ENCODE peak calls at places on chromosomes 11 and 22, in five cellular contexts. B is GM23338, D is neural progenitor cell, L is HCT116, R is hepatocyte. Z is an unnamed sample.

GRCh38 chr11:80627364-80627763 is 1186.5 kb upstream of the TENM4 start:
- DNase-seq in B (no peak), D (no peak), L (no peak), R (no peak), Z (no peak)

GRCh38 chr11:44229664-44230063 is 80.3 kb downstream of the ALX4 start:
- DNase-seq in B (no peak), D (no peak), L (no peak), R (no peak), Z (peak; percentile 48)

GRCh38 chr11:34343153-34343552 is 14.7 kb downstream of the ABTB2 start:
- DNase-seq in B (no peak), D (no peak), L (no peak), R (no peak), Z (peak; percentile 80)

GRCh38 chr11:12765428-12765827 is 91.2 kb downstream of the TEAD1 start:
- DNase-seq in B (no peak), D (no peak), L (no peak), R (peak; percentile 24), Z (no peak)

GRCh38 chr11:118219244-118219643 is 5.6 kb downstream of the JAML start:
- DNase-seq in B (no peak), D (no peak), L (no peak), R (no peak), Z (no peak)

GRCh38 chr22:49967333-49968241 is 7.0 kb downstream of the PIM3 start:
- DNase-seq in B (no peak), D (peak; percentile 20), L (no peak), R (peak; percentile 53), Z (peak; percentile 37)

GRCh38 chr11:65613091-65613928 is 711 bp downstream of the MAP3K11 start:
- DNase-seq in B (peak; percentile 45), D (peak; percentile 45), L (no peak), R (peak; percentile 58), Z (peak; percentile 52)

GRCh38 chr11:57325735-57326048 is 940 bp upstream of the TNKS1BP1 start:
- DNase-seq in B (no peak), D (no peak), L (no peak), R (peak; percentile 73), Z (no peak)

GRCh38 chr22:44530106-44530505 is 32.1 kb upstream of the RTL6 start:
- DNase-seq in B (no peak), D (no peak), L (no peak), R (no peak), Z (peak; percentile 67)

GRCh38 chr11:121328213-121328966 is 35.8 kb downstream of the SC5D start:
- DNase-seq in B (no peak), D (no peak), L (no peak), R (no peak), Z (no peak)

GRCh38 chr11:65067446-65067845 is 9.1 kb upstream of the NAALADL1 start:
- DNase-seq in B (no peak), D (no peak), L (no peak), R (no peak), Z (no peak)

GRCh38 chr11:40514124-40514523 is 945.3 kb downstream of the LRRC4C start:
- DNase-seq in B (no peak), D (no peak), L (no peak), R (peak; percentile 34), Z (no peak)

GRCh38 chr22:48449466-48450187 is 1378.0 kb downstream of the BRD1 start:
- DNase-seq in B (no peak), D (no peak), L (no peak), R (no peak), Z (peak; percentile 12)

GRCh38 chr22:44669725-44670027 is 32.3 kb upstream of the PRR5 start:
- DNase-seq in B (peak; percentile 66), D (peak; percentile 68), L (no peak), R (no peak), Z (peak; percentile 71)

GRCh38 chr11:134445601-134446325 is 33.7 kb upstream of the B3GAT1 start:
- DNase-seq in B (no peak), D (no peak), L (no peak), R (no peak), Z (no peak)

GRCh38 chr22:37782340-37783168 is 25.2 kb upstream of the GCAT start:
- DNase-seq in B (no peak), D (no peak), L (peak; percentile 97), R (no peak), Z (peak; percentile 70)

GRCh38 chr22:29617922-29618629 is 14.6 kb downstream of the NF2 start:
- DNase-seq in B (no peak), D (no peak), L (peak; percentile 71), R (peak; percentile 52), Z (peak; percentile 62)

GRCh38 chr11:1553808-1554594 is 18.1 kb downstream of the DUSP8 start:
- DNase-seq in B (peak; percentile 82), D (no peak), L (no peak), R (peak; percentile 81), Z (no peak)

GRCh38 chr11:104624021-104624420 is 274.2 kb downstream of the CASP12 start:
- DNase-seq in B (peak; percentile 61), D (no peak), L (no peak), R (no peak), Z (no peak)

GRCh38 chr11:60991457-60991856 is 20.0 kb downstream of the CD6 start:
- DNase-seq in B (no peak), D (no peak), L (no peak), R (no peak), Z (no peak)

GRCh38 chr22:46078241-46079092 is 71.9 kb upstream of the PPARA start:
- DNase-seq in B (peak; percentile 57), D (no peak), L (no peak), R (no peak), Z (peak; percentile 95)

GRCh38 chr11:131064373-131064991 is 148.2 kb upstream of the SNX19 start:
- DNase-seq in B (peak; percentile 95), D (peak; percentile 88), L (peak; percentile 13), R (peak; percentile 80), Z (peak; percentile 75)

GRCh38 chr22:24200616-24201212 is 19.4 kb downstream of the SUSD2 start:
- DNase-seq in B (no peak), D (no peak), L (peak; percentile 67), R (no peak), Z (peak; percentile 74)

GRCh38 chr22:49531533-49531895 is 296.2 kb downstream of the BRD1 start:
- DNase-seq in B (no peak), D (no peak), L (no peak), R (no peak), Z (no peak)

GRCh38 chr22:26642465-26643367 is 14.7 kb upstream of the MIAT start:
- DNase-seq in B (peak; percentile 71), D (peak; percentile 54), L (no peak), R (no peak), Z (no peak)

GRCh38 chr11:112128483-112129121 is 35.3 kb downstream of the IL18 start:
- DNase-seq in B (no peak), D (no peak), L (peak; percentile 87), R (peak; percentile 40), Z (peak; percentile 92)

GRCh38 chr11:58900479-58901420 is 38.5 kb upstream of the GLYATL1 start:
- DNase-seq in B (peak; percentile 96), D (peak; percentile 93), L (peak; percentile 80), R (peak; percentile 87), Z (peak; percentile 66)

GRCh38 chr11:58902881-58903280 is 36.4 kb upstream of the GLYATL1 start:
- DNase-seq in B (no peak), D (no peak), L (no peak), R (no peak), Z (no peak)

GRCh38 chr11:58907780-58908179 is 31.5 kb upstream of the GLYATL1 start:
- DNase-seq in B (no peak), D (no peak), L (no peak), R (no peak), Z (no peak)

GRCh38 chr11:58905716-58906547 is 33.4 kb upstream of the GLYATL1 start:
- DNase-seq in B (peak; percentile 96), D (peak; percentile 92), L (no peak), R (peak; percentile 84), Z (peak; percentile 83)

DNA sequence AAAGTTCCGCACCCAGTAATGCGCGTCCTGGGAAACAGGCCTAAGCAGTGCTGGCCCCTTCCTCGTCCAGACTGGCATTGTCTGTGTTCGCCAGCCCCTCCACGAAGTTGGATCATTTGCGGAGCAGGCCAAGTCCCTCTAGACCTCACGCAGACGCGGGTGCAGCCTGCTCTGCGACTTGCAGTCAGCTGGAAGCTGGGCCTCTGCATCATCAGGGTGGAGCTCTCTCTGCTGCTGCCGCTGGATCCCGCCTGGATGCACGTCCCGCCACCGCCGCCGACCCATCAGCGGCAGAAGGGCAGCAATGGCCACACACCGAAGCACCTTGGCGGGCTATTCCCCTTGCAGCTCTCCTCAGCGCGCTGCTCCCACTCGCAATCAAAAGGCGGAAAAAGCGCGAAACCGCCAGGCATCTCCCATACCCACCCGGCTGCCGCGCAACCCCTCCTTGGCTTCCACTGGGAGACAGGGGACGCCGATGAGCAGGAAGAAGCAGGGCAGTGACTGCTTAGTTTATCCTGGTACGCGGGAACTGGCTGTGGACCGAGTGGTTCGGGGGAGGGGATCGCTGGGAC is 34.1 kb upstream of the GLYATL1 start:
- DNase-seq in B (peak; percentile 75), D (peak; percentile 81), L (no peak), R (peak; percentile 64), Z (peak; percentile 82)
- TF ChIP-seq EZH2phosphoT487 in B (no peak), D (no peak), L (no peak), R (no peak), Z (no peak)

GRCh38 chr11:67503119-67504022 is 1.8 kb downstream of the PITPNM1 start:
- DNase-seq in B (no peak), D (peak; percentile 62), L (no peak), R (no peak), Z (no peak)
- H3K4me3 ChIP-seq in B (peak overlapping the region; percentile 91), D (peak overlapping the region; percentile 71), L (peak overlapping the region; percentile 98), R (peak overlapping the region; percentile 76), Z (peak overlapping the region; percentile 87)

DNA sequence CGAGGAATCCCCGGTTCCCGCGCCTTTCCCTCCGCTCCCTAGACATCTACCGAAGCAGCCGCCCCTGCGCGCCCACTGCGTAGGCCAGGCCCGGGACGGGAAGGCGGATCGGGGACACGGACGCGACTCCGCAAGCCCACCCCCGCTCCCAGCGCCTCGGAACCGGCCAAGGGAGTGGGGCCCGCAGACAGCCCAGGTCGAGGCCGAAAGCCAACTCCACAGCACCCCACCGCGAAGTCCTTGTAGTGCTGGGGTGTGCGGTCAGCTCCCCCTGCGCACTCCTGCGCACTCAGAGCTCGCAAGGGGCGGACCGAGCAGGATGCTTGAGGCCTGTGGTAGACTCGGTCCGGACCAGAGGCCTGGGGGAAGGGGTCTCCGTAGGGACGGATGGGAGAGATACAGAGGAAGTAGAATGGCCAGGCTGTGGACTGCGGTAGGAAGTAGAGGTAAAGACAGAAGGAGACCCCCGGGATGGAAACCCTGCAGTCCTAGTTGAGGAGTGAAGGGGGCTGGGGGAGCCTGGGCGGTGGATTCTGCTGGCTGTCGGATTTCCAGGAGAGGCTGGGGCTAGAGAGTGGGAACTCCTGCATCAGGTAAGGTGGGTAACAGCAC is 547 bp upstream of the SCARF2 start:
- DNase-seq in B (peak; percentile 65), D (peak; percentile 57), L (no peak), R (peak; percentile 58), Z (peak; percentile 58)
- TF ChIP-seq EZH2 in B (peak; percentile 42), D (no peak), L (no peak), R (no peak), Z (no peak)

DNA sequence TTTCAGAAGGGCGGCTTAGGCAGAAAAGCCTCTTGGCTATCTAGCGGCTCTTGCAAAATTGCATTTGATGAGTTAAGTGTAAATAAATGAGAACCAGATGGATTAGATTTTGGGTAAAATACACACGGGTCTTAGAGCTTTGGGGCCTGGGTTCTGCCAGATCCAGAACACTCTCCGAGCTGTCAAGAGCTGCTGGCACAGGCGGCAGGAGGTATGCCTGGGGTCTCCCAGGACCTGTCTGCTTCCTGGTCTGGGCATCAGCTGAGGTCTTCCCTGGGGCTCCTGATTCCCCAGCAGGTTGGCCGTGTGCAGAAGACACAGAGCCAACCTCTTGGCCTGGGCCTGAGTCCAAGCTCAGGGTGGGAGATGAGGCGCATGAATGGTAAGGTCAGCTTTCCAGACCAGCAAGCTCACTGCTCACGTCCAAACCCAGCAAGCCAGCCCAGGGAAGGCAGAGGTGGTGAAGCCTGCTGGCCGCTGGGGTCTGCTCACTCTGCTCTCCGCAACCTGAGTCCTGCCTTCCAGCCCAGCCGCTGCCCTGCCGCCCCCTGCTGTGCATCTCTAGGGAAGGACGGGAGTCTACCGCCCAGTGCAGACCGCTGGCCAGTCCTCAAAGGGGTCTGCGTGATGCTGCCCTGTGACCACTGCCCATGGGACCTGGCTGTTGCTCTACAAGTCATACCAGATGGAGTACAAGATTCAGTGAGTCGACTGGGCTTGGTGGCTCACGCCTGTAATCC is 44.9 kb downstream of the SCUBE1 start:
- DNase-seq in B (no peak), D (peak; percentile 22), L (no peak), R (peak; percentile 45), Z (peak; percentile 31)
- TF ChIP-seq EZH2phosphoT487 in B (no peak), D (no peak), L (no peak), R (peak; percentile 33), Z (no peak)